ENCODE peak calls at places on chromosomes 3 and 15, in seven cellular contexts. O is GM04504; Z is iPS-NIHi11; N is Caco-2; V is activated CD4-positive, alpha-beta T cell treated with anti-CD3 and anti-CD28 coated beads, Interleukin-2, amount 50 U/mL, for 24 hours; Q is activated T-helper 1 cell treated with anti-CD3 and anti-CD28 coated beads, Interleukin-2, amount 50 U/mL, for 16 hours; T is head of caudate nucleus. I is an unnamed sample.

GRCh38 chr15:39110746-39111145 is 470.1 kb upstream of the THBS1 start:
- DNase-seq in Z (no peak), T (no peak), N (no peak), O (no peak), V (no peak), Q (no peak), I (no peak)

GRCh38 chr15:45442497-45443135 is 64.3 kb upstream of the GATM start:
- DNase-seq in Q (no peak), T (no peak), O (peak), N (no peak), Z (no peak), V (no peak), I (no peak)

GRCh38 chr15:62607643-62608042 is 434.9 kb upstream of the TPM1 start:
- DNase-seq in Q (no peak), N (no peak), Z (no peak), O (no peak), V (no peak), T (no peak), I (no peak)

GRCh38 chr15:99732711-99733267 is 448 bp downstream of the LYSMD4 start:
- DNase-seq in Z (peak), O (no peak), N (peak), Q (no peak), V (no peak), T (no peak), I (no peak)

GRCh38 chr3:49276475-49277356 is at the start of gene C3orf62:
- DNase-seq in N (no peak), T (peak), V (peak), Q (peak), O (peak), Z (peak), I (no peak)

GRCh38 chr15:74505837-74506514 is 35.0 kb upstream of the ARID3B start:
- DNase-seq in O (peak), Z (no peak), Q (no peak), V (no peak), T (no peak), N (no peak), I (no peak)

GRCh38 chr3:155548194-155548593 is 196.7 kb downstream of the PLCH1 start:
- DNase-seq in Z (no peak), T (no peak), Q (no peak), V (no peak), O (peak), N (no peak), I (no peak)

GRCh38 chr15:67140078-67140833 is 74.9 kb downstream of the SMAD3 start:
- DNase-seq in Z (no peak), N (no peak), V (no peak), Q (no peak), T (no peak), O (no peak), I (no peak)